ENCODE peak calls at places on chromosome X, in eight cellular contexts. R is H9, T is HCT116, H is astrocyte, I is IMR-90, F is DND-41, C is kidney, Y is HepG2. W is an unnamed sample.

GRCh38 chrX:43504394-43504793 is 151.7 kb upstream of the MAOA start:
- DNase-seq in R (no peak), Y (no peak), I (no peak), T (no peak), H (no peak), F (no peak), C (no peak), W (no peak)

GRCh38 chrX:137915466-137915865 is 349.5 kb downstream of the ZIC3 start:
- DNase-seq in Y (no peak), I (no peak), R (no peak), F (no peak), C (no peak), T (no peak), H (no peak), W (no peak)

GRCh38 chrX:103584606-103585005 is 709 bp upstream of the TCEAL4 start:
- DNase-seq in I (no peak), Y (no peak), T (no peak), C (no peak), H (no peak), R (no peak), F (no peak), W (peak)

GRCh38 chrX:22950278-22951266 is 49.2 kb upstream of the DDX53 start:
- DNase-seq in H (peak), C (peak), I (peak), R (no peak), Y (no peak), F (no peak), T (no peak), W (peak)

GRCh38 chrX:7606253-7606652 is 236.7 kb upstream of the VCX start:
- DNase-seq in R (no peak), Y (no peak), C (no peak), H (no peak), T (no peak), F (peak), I (no peak), W (no peak)

GRCh38 chrX:93649381-93649780 is 24.0 kb downstream of the NAP1L3 start:
- DNase-seq in I (no peak), Y (no peak), R (peak), T (no peak), F (no peak), H (no peak), C (no peak), W (no peak)

GRCh38 chrX:153970398-153971123 is 1.1 kb downstream of the HCFC1 start:
- DNase-seq in H (peak), F (peak), T (no peak), I (peak), Y (peak), C (peak), R (peak), W (peak)

GRCh38 chrX:3527166-3527565 is 180.7 kb upstream of the MXRA5 start:
- DNase-seq in R (no peak), T (no peak), I (peak), Y (no peak), C (no peak), F (no peak), H (peak), W (no peak)

GRCh38 chrX:152165033-152165743 is 26.8 kb upstream of the MAGEA10 start:
- DNase-seq in R (no peak), C (no peak), Y (no peak), I (no peak), T (no peak), F (no peak), H (no peak), W (no peak)

GRCh38 chrX:53441531-53442321 is 7.6 kb upstream of the HSD17B10 start:
- DNase-seq in H (peak), C (peak), T (peak), F (peak), I (peak), Y (peak), R (peak), W (peak)

GRCh38 chrX:54758114-54759055 is 39.7 kb downstream of the ITIH6 start:
- DNase-seq in C (peak), T (no peak), R (no peak), I (no peak), Y (no peak), H (no peak), F (no peak), W (no peak)

GRCh38 chrX:154599531-154599930 is 14.6 kb downstream of the CTAG1A start:
- DNase-seq in R (no peak), I (no peak), T (no peak), C (no peak), Y (no peak), H (no peak), F (no peak), W (no peak)

GRCh38 chrX:109632906-109633504 is 8.0 kb upstream of the KCNE5 start:
- DNase-seq in F (no peak), C (no peak), T (no peak), H (no peak), Y (no peak), R (peak), I (peak), W (peak)

GRCh38 chrX:3659761-3660160 is 53.7 kb downstream of the PRKX start:
- DNase-seq in Y (no peak), I (peak), T (no peak), F (no peak), R (no peak), C (no peak), H (peak), W (no peak)

GRCh38 chrX:30513284-30513683 is 64.3 kb downstream of the TASL start:
- DNase-seq in R (no peak), I (no peak), C (no peak), F (no peak), Y (peak), H (no peak), T (no peak), W (peak)

GRCh38 chrX:131762802-131763234 is 218.9 kb downstream of the OR13H1 start:
- DNase-seq in F (no peak), T (no peak), I (peak), H (peak), Y (no peak), C (no peak), R (no peak), W (peak)

GRCh38 chrX:131764224-131764623 is 220.3 kb downstream of the OR13H1 start:
- DNase-seq in Y (no peak), F (no peak), C (no peak), I (no peak), R (no peak), H (no peak), T (no peak), W (no peak)

GRCh38 chrX:131763674-131764073 is 219.8 kb downstream of the OR13H1 start:
- DNase-seq in C (no peak), H (peak), R (no peak), T (no peak), I (peak), F (no peak), Y (no peak), W (peak)
- TF ChIP-seq CTCF in C (peak), H (no peak), R (peak), T (no peak), I (peak), F (no peak), Y (no peak), W (peak)

GRCh38 chrX:66176134-66176533 is 12.1 kb downstream of the HEPH start:
- DNase-seq in Y (no peak), C (no peak), H (no peak), I (no peak), F (no peak), R (no peak), T (no peak), W (no peak)
- H3K9ac ChIP-seq in Y (no peak), C (no peak), H (no peak), I (no peak), F (no peak), R (no peak), T (no peak), W (no peak)

GRCh38 chrX:57929373-57929772 is 19.1 kb upstream of the ZXDA start:
- DNase-seq in T (peak), F (peak), H (no peak), R (no peak), I (peak), C (no peak), Y (peak), W (peak)
- TF ChIP-seq CTCF in T (peak), F (peak), H (peak), R (peak), I (peak), C (peak), Y (peak), W (peak)

DNA sequence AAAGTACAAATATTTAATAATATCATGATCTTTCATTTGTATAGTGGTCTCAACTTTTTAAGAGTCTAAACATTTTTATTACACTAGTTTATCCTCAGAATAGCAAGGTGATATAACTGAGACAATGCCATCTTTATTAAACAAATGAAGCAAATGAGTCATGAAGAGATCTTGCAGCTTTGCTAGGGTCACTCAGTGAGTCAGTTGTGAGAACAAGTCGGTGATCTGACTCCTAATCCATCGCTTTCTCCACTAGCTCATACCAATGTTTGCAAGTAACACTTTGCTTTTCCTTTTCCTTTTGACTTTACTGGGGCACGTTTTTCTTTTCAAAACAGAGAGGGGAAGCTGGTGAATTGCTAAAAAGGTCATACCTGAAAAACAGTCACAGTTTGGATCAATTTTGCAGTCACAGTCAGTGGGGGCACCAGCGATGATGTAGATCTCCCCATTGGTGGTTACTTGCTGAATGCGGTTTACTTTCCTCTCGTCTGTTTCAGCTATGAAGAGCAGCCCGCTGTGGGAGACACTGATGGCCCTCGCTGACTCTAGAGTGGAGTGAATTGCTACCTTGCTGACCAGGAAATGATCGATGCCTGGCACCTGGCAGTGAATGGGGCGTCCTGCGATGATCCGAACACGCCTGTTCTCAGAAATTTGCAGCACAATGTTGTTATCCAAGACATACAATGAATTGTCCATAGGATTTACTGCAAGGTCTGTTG is 75.7 kb downstream of the SH2D1A start:
- DNase-seq in C (no peak), F (no peak), H (no peak), T (no peak), I (no peak), Y (no peak), R (peak), W (peak)
- H3K9ac ChIP-seq in C (no peak), F (no peak), H (no peak), T (no peak), I (no peak), Y (no peak), R (no peak), W (no peak)

GRCh38 chrX:112731793-112732192 is 52.1 kb upstream of the LHFPL1 start:
- DNase-seq in F (no peak), T (no peak), H (no peak), Y (no peak), C (no peak), R (no peak), I (peak), W (peak)
- TF ChIP-seq CTCF in F (peak), T (no peak), H (no peak), Y (no peak), C (no peak), R (peak), I (peak), W (peak)

GRCh38 chrX:19555683-19556082 is 40.4 kb upstream of the MAP3K15 start:
- DNase-seq in T (no peak), H (no peak), Y (no peak), I (no peak), R (no peak), F (no peak), C (no peak), W (no peak)
- H3K9ac ChIP-seq in T (no peak), H (no peak), Y (no peak), I (no peak), R (no peak), F (no peak), C (no peak), W (no peak)

DNA sequence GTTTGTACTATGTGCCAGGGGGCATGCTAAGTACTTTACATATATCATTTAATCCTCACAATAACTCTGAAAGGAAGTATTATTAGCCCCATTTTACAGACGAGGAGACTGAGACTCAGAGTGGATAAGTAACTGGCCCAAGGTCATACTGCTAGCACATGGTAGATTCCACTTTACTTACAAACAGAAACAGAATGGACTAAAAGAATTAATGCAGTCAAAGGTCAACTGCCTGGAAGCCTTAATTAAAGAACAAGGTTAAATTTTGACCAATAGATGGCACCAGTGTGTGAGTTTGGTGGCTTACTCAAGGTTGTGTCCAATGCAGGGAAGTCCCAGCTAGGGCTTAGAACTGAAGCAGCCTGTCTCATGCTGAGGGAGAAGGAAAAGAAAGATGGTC is 4.7 kb downstream of the RIPPLY1 start:
- DNase-seq in I (peak), F (peak), T (no peak), C (no peak), R (no peak), H (peak), Y (peak), W (peak)
- TF ChIP-seq CTCF in I (peak), F (peak), T (peak), C (peak), R (peak), H (peak), Y (peak), W (peak)

GRCh38 chrX:129931411-129932136 is 25.6 kb downstream of the UTP14A start:
- DNase-seq in C (peak), T (peak), R (peak), H (peak), I (peak), Y (peak), F (peak), W (peak)
- H3K9ac ChIP-seq in C (no peak), T (peak), R (peak), H (peak), I (peak), Y (peak), F (peak), W (peak)

GRCh38 chrX:45401923-45402322 is 201.2 kb upstream of the DIPK2B start:
- DNase-seq in Y (no peak), H (no peak), T (no peak), R (no peak), C (no peak), F (no peak), I (no peak), W (no peak)

GRCh38 chrX:45404206-45404605 is 203.5 kb upstream of the DIPK2B start:
- DNase-seq in Y (no peak), R (no peak), C (no peak), I (no peak), H (no peak), T (no peak), F (no peak), W (no peak)

DNA sequence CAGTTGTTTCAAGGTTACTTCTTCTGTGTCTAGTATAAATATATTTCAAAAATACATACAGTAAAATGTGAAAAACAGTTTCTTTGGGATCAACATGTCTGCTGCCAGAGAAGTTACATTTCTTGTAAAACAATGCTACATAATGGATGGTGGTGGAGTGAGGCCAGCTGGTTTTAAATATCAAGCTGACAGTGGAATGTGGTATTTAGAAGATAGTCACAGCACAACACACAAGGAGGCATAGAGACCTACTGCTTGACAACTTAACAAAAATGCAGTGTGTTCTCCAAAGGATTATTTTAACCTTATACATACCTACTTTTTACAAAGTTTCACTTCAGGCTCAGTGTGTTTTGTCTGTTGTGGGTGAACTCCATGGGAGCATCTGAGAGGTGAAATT is 199.7 kb upstream of the DIPK2B start:
- DNase-seq in T (no peak), I (peak), H (peak), F (no peak), Y (no peak), C (no peak), R (no peak), W (no peak)
- TF ChIP-seq CTCF in T (no peak), I (no peak), H (no peak), F (no peak), Y (no peak), C (no peak), R (no peak), W (no peak)

W was measured in PC-3.